ENCODE peak calls at places on chromosomes 4 and X, in eight cellular contexts. One of them, this sample, is unnamed.

GRCh38 chr4:4430492-4431195 is 43.7 kb downstream of the NSG1 start:
- DNase-seq in EL: peak; percentile 94
- DNase-seq in aorta: no peak
- DNase-seq in substantia nigra: peak; percentile 42
- DNase-seq in midbrain: peak; percentile 55
- DNase-seq in ureter: no peak
- DNase-seq in ELR: peak; percentile 92
- DNase-seq in endothelial cell: peak; percentile 74
- DNase-seq in this sample: peak; percentile 47

GRCh38 chrX:131985526-131986049 is 37.5 kb upstream of the STK26 start:
- DNase-seq in endothelial cell: no peak
- DNase-seq in ELR: no peak
- DNase-seq in midbrain: no peak
- DNase-seq in EL: no peak
- DNase-seq in aorta: no peak
- DNase-seq in ureter: no peak
- DNase-seq in substantia nigra: no peak
- DNase-seq in this sample: no peak

GRCh38 chr4:98779021-98779420 is 120.6 kb upstream of the TSPAN5 start:
- DNase-seq in midbrain: no peak
- DNase-seq in EL: no peak
- DNase-seq in substantia nigra: no peak
- DNase-seq in ureter: no peak
- DNase-seq in endothelial cell: no peak
- DNase-seq in ELR: no peak
- DNase-seq in aorta: no peak
- DNase-seq in this sample: no peak

GRCh38 chr4:15202481-15202880 is 200.2 kb downstream of the CPEB2 start:
- DNase-seq in ureter: no peak
- DNase-seq in aorta: no peak
- DNase-seq in ELR: no peak
- DNase-seq in EL: no peak
- DNase-seq in substantia nigra: no peak
- DNase-seq in midbrain: no peak
- DNase-seq in endothelial cell: no peak
- DNase-seq in this sample: no peak

GRCh38 chr4:108148316-108148715 is 20.4 kb downstream of the LEF1 start:
- DNase-seq in ureter: no peak
- DNase-seq in substantia nigra: no peak
- DNase-seq in EL: no peak
- DNase-seq in aorta: no peak
- DNase-seq in endothelial cell: no peak
- DNase-seq in midbrain: no peak
- DNase-seq in ELR: no peak
- DNase-seq in this sample: no peak

GRCh38 chr4:64417974-64418373 is 8.7 kb upstream of the TECRL start:
- DNase-seq in EL: no peak
- DNase-seq in midbrain: no peak
- DNase-seq in ELR: peak; percentile 36
- DNase-seq in ureter: no peak
- DNase-seq in endothelial cell: no peak
- DNase-seq in aorta: no peak
- DNase-seq in substantia nigra: no peak
- DNase-seq in this sample: no peak

GRCh38 chr4:94354474-94354896 is 11.8 kb upstream of the HPGDS start:
- DNase-seq in midbrain: no peak
- DNase-seq in aorta: no peak
- DNase-seq in ELR: no peak
- DNase-seq in ureter: no peak
- DNase-seq in EL: no peak
- DNase-seq in endothelial cell: peak; percentile 27
- DNase-seq in substantia nigra: no peak
- DNase-seq in this sample: no peak

GRCh38 chr4:155696226-155696625 is 29.6 kb downstream of the GUCY1A1 start:
- DNase-seq in ELR: no peak
- DNase-seq in EL: no peak
- DNase-seq in midbrain: no peak
- DNase-seq in endothelial cell: no peak
- DNase-seq in ureter: no peak
- DNase-seq in aorta: no peak
- DNase-seq in substantia nigra: no peak
- DNase-seq in this sample: no peak

GRCh38 chrX:15938072-15938471 is 83.5 kb upstream of the AP1S2 start:
- DNase-seq in endothelial cell: no peak
- DNase-seq in ELR: no peak
- DNase-seq in midbrain: no peak
- DNase-seq in aorta: no peak
- DNase-seq in EL: no peak
- DNase-seq in substantia nigra: no peak
- DNase-seq in ureter: no peak
- DNase-seq in this sample: no peak

GRCh38 chr4:6573986-6574746 is 823 bp upstream of the MAN2B2 start:
- DNase-seq in aorta: no peak
- DNase-seq in substantia nigra: no peak
- DNase-seq in ELR: no peak
- DNase-seq in midbrain: no peak
- DNase-seq in EL: no peak
- DNase-seq in ureter: no peak
- DNase-seq in endothelial cell: no peak
- DNase-seq in this sample: no peak

GRCh38 chr4:106707776-106708603 is 328.1 kb downstream of the DKK2 start:
- DNase-seq in substantia nigra: no peak
- DNase-seq in ELR: peak; percentile 17
- DNase-seq in ureter: no peak
- DNase-seq in aorta: peak; percentile 42
- DNase-seq in EL: peak; percentile 45
- DNase-seq in midbrain: no peak
- DNase-seq in endothelial cell: no peak
- DNase-seq in this sample: no peak

GRCh38 chr4:22483551-22483981 is 32.3 kb downstream of the ADGRA3 start:
- DNase-seq in substantia nigra: no peak
- DNase-seq in endothelial cell: no peak
- DNase-seq in aorta: no peak
- DNase-seq in ureter: no peak
- DNase-seq in EL: peak; percentile 75
- DNase-seq in ELR: peak; percentile 86
- DNase-seq in midbrain: no peak
- DNase-seq in this sample: no peak

GRCh38 chr4:52051213-52051614 is at the start of gene SPATA18:
- DNase-seq in EL: peak; percentile 21
- DNase-seq in ureter: no peak
- DNase-seq in ELR: no peak
- DNase-seq in substantia nigra: no peak
- DNase-seq in midbrain: no peak
- DNase-seq in endothelial cell: peak; percentile 30
- DNase-seq in aorta: peak; percentile 52
- DNase-seq in this sample: no peak

GRCh38 chrX:153648358-153649177 is 1.6 kb downstream of the DUSP9 start:
- DNase-seq in endothelial cell: no peak
- DNase-seq in midbrain: no peak
- DNase-seq in aorta: peak; percentile 24
- DNase-seq in substantia nigra: no peak
- DNase-seq in EL: no peak
- DNase-seq in ureter: no peak
- DNase-seq in ELR: no peak
- DNase-seq in this sample: no peak

This sample was measured in CD4-positive, alpha-beta T cell.